ENCODE peak calls at places on chromosomes 1 and 21, in five cellular contexts. H, G, L, R and I are unnamed samples.

GRCh38 chr21:39935716-39936115 is 68.5 kb downstream of the PCP4 start:
- DNase-seq in H (no peak), G (no peak), L (no peak), R (no peak), I (no peak)

GRCh38 chr1:70405780-70406416 is 5.2 kb upstream of the CTH start:
- DNase-seq in H (no peak), G (no peak), L (no peak), R (no peak), I (no peak)

GRCh38 chr1:17181785-17182464 is 23.0 kb upstream of the PADI1 start:
- DNase-seq in H (no peak), G (no peak), L (no peak), R (no peak), I (no peak)

GRCh38 chr1:111556318-111557037 is 53.0 kb upstream of the ADORA3 start:
- DNase-seq in H (no peak), G (no peak), L (no peak), R (no peak), I (no peak)

GRCh38 chr21:26546698-26547097 is 26.4 kb downstream of the CYYR1 start:
- DNase-seq in H (no peak), G (no peak), L (no peak), R (no peak), I (no peak)

GRCh38 chr1:156282143-156282478 is 514 bp downstream of the SMG5 start:
- DNase-seq in H (no peak), G (no peak), L (no peak), R (no peak), I (no peak)

GRCh38 chr1:89608627-89609338 is 24.1 kb upstream of the LRRC8C start:
- DNase-seq in H (no peak), G (no peak), L (no peak), R (no peak), I (no peak)

GRCh38 chr1:181114574-181115366 is 26.3 kb downstream of the IER5 start:
- DNase-seq in H (no peak), G (no peak), L (no peak), R (no peak), I (no peak)

GRCh38 chr1:12481928-12482327 is 136.1 kb downstream of the DHRS3 start:
- DNase-seq in H (no peak), G (no peak), L (no peak), R (no peak), I (no peak)

GRCh38 chr1:105793541-105794146 is 1262.8 kb upstream of the PRMT6 start:
- DNase-seq in H (peak), G (peak), L (peak), R (no peak), I (no peak)

GRCh38 chr1:59163268-59164092 is 133.4 kb upstream of the FGGY start:
- DNase-seq in H (no peak), G (no peak), L (no peak), R (no peak), I (peak)

GRCh38 chr1:8061210-8061609 is 35.1 kb upstream of the ERRFI1 start:
- DNase-seq in H (peak), G (no peak), L (no peak), R (no peak), I (peak)

GRCh38 chr1:3270403-3271245 is 183.8 kb upstream of the ARHGEF16 start:
- DNase-seq in H (no peak), G (no peak), L (no peak), R (no peak), I (no peak)

GRCh38 chr1:50976111-50976889 is 6.3 kb downstream of the CDKN2C start:
- DNase-seq in H (no peak), G (no peak), L (peak), R (no peak), I (no peak)

GRCh38 chr1:208962867-208963266 is 620.6 kb upstream of the CAMK1G start:
- DNase-seq in H (no peak), G (no peak), L (no peak), R (no peak), I (no peak)

GRCh38 chr1:165717918-165718515 is 19.7 kb upstream of the ALDH9A1 start:
- DNase-seq in H (peak), G (peak), L (peak), R (no peak), I (peak)

GRCh38 chr1:220876511-220877347 is 2.5 kb upstream of the HLX start:
- DNase-seq in H (no peak), G (peak), L (no peak), R (no peak), I (no peak)

GRCh38 chr1:84973493-84974334 is 23.2 kb downstream of the MCOLN2 start:
- DNase-seq in H (no peak), G (no peak), L (no peak), R (no peak), I (no peak)

GRCh38 chr21:44617071-44617501 is 5.2 kb downstream of the KRTAP10-8 start:
- DNase-seq in H (no peak), G (no peak), L (no peak), R (no peak), I (no peak)

GRCh38 chr1:1183833-1184775 is 10.4 kb downstream of the TTLL10 start:
- DNase-seq in H (no peak), G (peak), L (peak), R (no peak), I (no peak)

GRCh38 chr1:169361281-169361680 is 6.3 kb downstream of the NME7 start:
- DNase-seq in H (no peak), G (no peak), L (no peak), R (no peak), I (peak)

GRCh38 chr1:59596432-59596831 is 218.3 kb upstream of the HOOK1 start:
- DNase-seq in H (no peak), G (no peak), L (no peak), R (no peak), I (peak)

GRCh38 chr1:163055005-163055404 is 14.2 kb upstream of the RGS4 start:
- DNase-seq in H (no peak), G (no peak), L (no peak), R (no peak), I (no peak)

GRCh38 chr1:101745549-101745948 is 251.2 kb downstream of the OLFM3 start:
- DNase-seq in H (no peak), G (no peak), L (no peak), R (no peak), I (no peak)

GRCh38 chr1:27605300-27605766 is 1.4 kb upstream of the AHDC1 start:
- DNase-seq in H (no peak), G (no peak), L (no peak), R (no peak), I (no peak)
- TF ChIP-seq MXI1 in H (no peak), G (no peak), L (no peak), R (no peak), I (no peak)

DNA sequence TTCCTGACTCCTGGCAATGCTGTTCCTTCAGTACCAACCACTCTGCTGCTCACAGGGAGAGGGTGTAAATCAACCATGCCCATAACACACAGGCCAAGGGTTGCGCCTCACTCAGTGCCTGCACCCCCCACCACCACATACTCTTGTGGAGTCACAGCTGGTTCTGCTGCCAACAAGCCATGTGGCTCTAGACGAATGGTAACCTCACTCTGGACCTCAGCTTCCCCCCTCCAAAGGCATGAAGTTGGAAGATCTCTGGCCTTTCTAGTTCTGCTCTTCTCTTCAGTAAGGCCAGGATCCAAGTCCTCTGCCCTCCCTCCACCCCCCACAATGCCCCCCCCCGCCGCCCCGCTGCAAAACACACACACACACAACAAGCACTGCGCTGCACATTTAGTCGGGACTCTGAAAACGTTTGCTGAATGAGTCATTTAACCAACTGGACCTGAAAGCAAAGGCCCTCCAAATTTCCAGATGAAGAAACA is 1.7 kb upstream of the GLIS1 start:
- DNase-seq in H (peak), G (no peak), L (no peak), R (no peak), I (peak)
- TF ChIP-seq MXI1 in H (no peak), G (no peak), L (no peak), R (no peak), I (peak)

GRCh38 chr1:64041366-64042131 is 161.9 kb upstream of the UBE2U start:
- DNase-seq in H (no peak), G (no peak), L (no peak), R (no peak), I (no peak)
- TF ChIP-seq MXI1 in H (no peak), G (no peak), L (no peak), R (no peak), I (no peak)

GRCh38 chr1:204846546-204846945 is 24.1 kb upstream of the NFASC start:
- DNase-seq in H (no peak), G (no peak), L (no peak), R (no peak), I (no peak)
- TF ChIP-seq MXI1 in H (no peak), G (no peak), L (no peak), R (no peak), I (no peak)